ENCODE peak calls at places on chromosome 3, in four cellular contexts. F is chondrocyte; S is globus pallidus; B is CD8-positive, alpha-beta memory T cell. R is an unnamed sample.
A peak's percentile ranks its signal among the peaks of the same experiment; 100 is the strongest.

GRCh38 chr3:99901200-99901926 is 83.7 kb downstream of the CMSS1 start:
- DNase-seq in F (no peak), S (no peak), B (no peak), R (no peak)

GRCh38 chr3:35718921-35719320 is 79.6 kb downstream of the ARPP21 start:
- DNase-seq in F (no peak), S (no peak), B (no peak), R (no peak)

GRCh38 chr3:194218646-194219453 is 82.9 kb downstream of the HES1 start:
- DNase-seq in F (no peak), S (no peak), B (no peak), R (no peak)

GRCh38 chr3:100263583-100263982 is 2.8 kb downstream of the TBC1D23 start:
- DNase-seq in F (no peak), S (no peak), B (no peak), R (no peak)

GRCh38 chr3:78406396-78406795 is 1361.4 kb downstream of the ROBO1 start:
- DNase-seq in F (no peak), S (no peak), B (no peak), R (no peak)

GRCh38 chr3:38173834-38174418 is 8.6 kb downstream of the OXSR1 start:
- DNase-seq in F (no peak), S (no peak), B (no peak), R (no peak)

GRCh38 chr3:139935071-139935865 is at the start of gene CLSTN2:
- DNase-seq in F (no peak), S (peak; percentile 83), B (no peak), R (peak; percentile 79)

GRCh38 chr3:121488628-121489027 is 57.2 kb downstream of the POLQ start:
- DNase-seq in F (no peak), S (no peak), B (no peak), R (no peak)

GRCh38 chr3:175266478-175266877 is 407.3 kb downstream of the NAALADL2 start:
- DNase-seq in F (no peak), S (no peak), B (no peak), R (no peak)

GRCh38 chr3:40719660-40720287 is 195.0 kb downstream of the ZNF621 start:
- DNase-seq in F (no peak), S (no peak), B (no peak), R (no peak)

GRCh38 chr3:47715928-47716327 is 65.8 kb downstream of the SMARCC1 start:
- DNase-seq in F (no peak), S (no peak), B (no peak), R (no peak)

GRCh38 chr3:11818033-11818432 is 28.7 kb downstream of the TAMM41 start:
- DNase-seq in F (no peak), S (no peak), B (no peak), R (no peak)

GRCh38 chr3:14537590-14538450 is 2.3 kb downstream of the GRIP2 start:
- DNase-seq in F (peak; percentile 87), S (no peak), B (no peak), R (no peak)

GRCh38 chr3:54349231-54349647 is 226.9 kb downstream of the CACNA2D3 start:
- DNase-seq in F (no peak), S (no peak), B (no peak), R (no peak)

GRCh38 chr3:167823738-167824137 is 88.2 kb downstream of the SERPINI1 start:
- DNase-seq in F (no peak), S (no peak), B (no peak), R (no peak)

GRCh38 chr3:127673191-127674098 is 693 bp downstream of the ABTB1 start:
- DNase-seq in F (peak; percentile 88), S (no peak), B (peak; percentile 54), R (no peak)

GRCh38 chr3:184691397-184692131 is 20.3 kb downstream of the MAGEF1 start:
- DNase-seq in F (no peak), S (peak; percentile 50), B (no peak), R (no peak)

GRCh38 chr3:44883213-44883955 is 9.0 kb downstream of the TGM4 start:
- DNase-seq in F (no peak), S (no peak), B (no peak), R (no peak)

GRCh38 chr3:160163259-160163878 is 61.9 kb upstream of the C3orf80 start:
- DNase-seq in F (no peak), S (peak; percentile 17), B (no peak), R (peak; percentile 2)

GRCh38 chr3:166837535-166837934 is 542.6 kb downstream of the ZBBX start:
- DNase-seq in F (no peak), S (no peak), B (no peak), R (no peak)

GRCh38 chr3:195153121-195153520 is 117.8 kb downstream of the XXYLT1 start:
- DNase-seq in F (no peak), S (no peak), B (no peak), R (no peak)

GRCh38 chr3:149273096-149273751 is 51.6 kb upstream of the CP start:
- DNase-seq in F (no peak), S (peak; percentile 83), B (peak; percentile 13), R (peak; percentile 78)

GRCh38 chr3:169283902-169284451 is 379.5 kb downstream of the MECOM start:
- DNase-seq in F (no peak), S (no peak), B (no peak), R (no peak)

GRCh38 chr3:177427096-177427495 is 229.8 kb upstream of the TBL1XR1 start:
- DNase-seq in F (no peak), S (no peak), B (no peak), R (no peak)

GRCh38 chr3:146498002-146498736 is 28.8 kb upstream of the PLSCR2 start:
- DNase-seq in F (no peak), S (no peak), B (no peak), R (no peak)

GRCh38 chr3:25567390-25567789 is 97.3 kb downstream of the TOP2B start:
- DNase-seq in F (no peak), S (no peak), B (no peak), R (peak; percentile 66)

GRCh38 chr3:52084216-52084945 is 28.0 kb upstream of the DUSP7 start:
- DNase-seq in F (peak; percentile 41), S (no peak), B (no peak), R (no peak)

GRCh38 chr3:25001041-25001591 is 426.9 kb upstream of the RARB start:
- DNase-seq in F (no peak), S (no peak), B (no peak), R (no peak)